ENCODE peak calls at places on chromosomes 12 and 14, in nine cellular contexts. One of them, this sample, is unnamed.

GRCh38 chr14:51880810-51881580 is 20.6 kb downstream of the GNG2 start:
- DNase-seq in kidney epithelial cell: no peak
- DNase-seq in adipocyte: no peak
- DNase-seq in tibial artery: no peak
- DNase-seq in RWPE2: no peak
- DNase-seq in sigmoid colon: no peak
- DNase-seq in cardiac fibroblast: peak; percentile 52
- DNase-seq in Peyer's patch: no peak
- DNase-seq in lower leg skin: no peak
- DNase-seq in this sample: no peak

GRCh38 chr14:87940894-87941293 is 52.1 kb downstream of the GALC start:
- DNase-seq in kidney epithelial cell: no peak
- DNase-seq in adipocyte: no peak
- DNase-seq in tibial artery: no peak
- DNase-seq in RWPE2: no peak
- DNase-seq in sigmoid colon: no peak
- DNase-seq in cardiac fibroblast: no peak
- DNase-seq in Peyer's patch: no peak
- DNase-seq in lower leg skin: no peak
- DNase-seq in this sample: no peak

GRCh38 chr14:60217713-60218112 is 31.3 kb upstream of the PPM1A start:
- DNase-seq in kidney epithelial cell: no peak
- DNase-seq in adipocyte: no peak
- DNase-seq in tibial artery: no peak
- DNase-seq in RWPE2: no peak
- DNase-seq in sigmoid colon: no peak
- DNase-seq in cardiac fibroblast: no peak
- DNase-seq in Peyer's patch: no peak
- DNase-seq in lower leg skin: no peak
- DNase-seq in this sample: no peak

GRCh38 chr14:101126376-101127130 is 223.0 kb upstream of the RTL1 start:
- DNase-seq in kidney epithelial cell: no peak
- DNase-seq in adipocyte: no peak
- DNase-seq in tibial artery: no peak
- DNase-seq in RWPE2: no peak
- DNase-seq in sigmoid colon: peak; percentile 50
- DNase-seq in cardiac fibroblast: no peak
- DNase-seq in Peyer's patch: no peak
- DNase-seq in lower leg skin: no peak
- DNase-seq in this sample: no peak

GRCh38 chr14:68951051-68951797 is 27.9 kb downstream of the ACTN1 start:
- DNase-seq in kidney epithelial cell: peak; percentile 87
- DNase-seq in adipocyte: peak; percentile 93
- DNase-seq in tibial artery: peak; percentile 97
- DNase-seq in RWPE2: peak; percentile 100
- DNase-seq in sigmoid colon: peak; percentile 99
- DNase-seq in cardiac fibroblast: peak; percentile 93
- DNase-seq in Peyer's patch: peak; percentile 80
- DNase-seq in lower leg skin: peak; percentile 95
- DNase-seq in this sample: peak; percentile 97

GRCh38 chr12:12138203-12139154 is 67.7 kb downstream of the BCL2L14 start:
- DNase-seq in kidney epithelial cell: no peak
- DNase-seq in adipocyte: no peak
- DNase-seq in tibial artery: no peak
- DNase-seq in RWPE2: no peak
- DNase-seq in sigmoid colon: no peak
- DNase-seq in cardiac fibroblast: no peak
- DNase-seq in Peyer's patch: no peak
- DNase-seq in lower leg skin: no peak
- DNase-seq in this sample: no peak

GRCh38 chr12:55705802-55706402 is 1.8 kb downstream of the ITGA7 start:
- DNase-seq in kidney epithelial cell: no peak
- DNase-seq in adipocyte: no peak
- DNase-seq in tibial artery: no peak
- DNase-seq in RWPE2: no peak
- DNase-seq in sigmoid colon: no peak
- DNase-seq in cardiac fibroblast: no peak
- DNase-seq in Peyer's patch: no peak
- DNase-seq in lower leg skin: no peak
- DNase-seq in this sample: no peak

GRCh38 chr14:68757618-68758081 is 35.2 kb downstream of the ZFP36L1 start:
- DNase-seq in kidney epithelial cell: no peak
- DNase-seq in adipocyte: no peak
- DNase-seq in tibial artery: peak; percentile 75
- DNase-seq in RWPE2: no peak
- DNase-seq in sigmoid colon: peak; percentile 75
- DNase-seq in cardiac fibroblast: peak; percentile 19
- DNase-seq in Peyer's patch: no peak
- DNase-seq in lower leg skin: no peak
- DNase-seq in this sample: no peak

GRCh38 chr12:57621497-57622292 is 10.5 kb downstream of the ARHGEF25 start:
- DNase-seq in kidney epithelial cell: no peak
- DNase-seq in adipocyte: peak; percentile 81
- DNase-seq in tibial artery: peak; percentile 74
- DNase-seq in RWPE2: peak; percentile 60
- DNase-seq in sigmoid colon: peak; percentile 81
- DNase-seq in cardiac fibroblast: peak; percentile 38
- DNase-seq in Peyer's patch: peak; percentile 75
- DNase-seq in lower leg skin: no peak
- DNase-seq in this sample: peak; percentile 34

GRCh38 chr14:78848234-78848820 is 678.2 kb downstream of the NRXN3 start:
- DNase-seq in kidney epithelial cell: no peak
- DNase-seq in adipocyte: peak; percentile 51
- DNase-seq in tibial artery: no peak
- DNase-seq in RWPE2: no peak
- DNase-seq in sigmoid colon: no peak
- DNase-seq in cardiac fibroblast: peak; percentile 34
- DNase-seq in Peyer's patch: no peak
- DNase-seq in lower leg skin: no peak
- DNase-seq in this sample: peak; percentile 14

GRCh38 chr12:71797506-71797905 is 42.1 kb upstream of the TBC1D15 start:
- DNase-seq in kidney epithelial cell: no peak
- DNase-seq in adipocyte: peak; percentile 63
- DNase-seq in tibial artery: no peak
- DNase-seq in RWPE2: no peak
- DNase-seq in sigmoid colon: no peak
- DNase-seq in cardiac fibroblast: no peak
- DNase-seq in Peyer's patch: no peak
- DNase-seq in lower leg skin: no peak
- DNase-seq in this sample: peak; percentile 13

GRCh38 chr12:109559200-109559505 is 14.2 kb downstream of the MMAB start:
- DNase-seq in kidney epithelial cell: no peak
- DNase-seq in adipocyte: no peak
- DNase-seq in tibial artery: no peak
- DNase-seq in RWPE2: no peak
- DNase-seq in sigmoid colon: no peak
- DNase-seq in cardiac fibroblast: no peak
- DNase-seq in Peyer's patch: no peak
- DNase-seq in lower leg skin: no peak
- DNase-seq in this sample: no peak

GRCh38 chr14:103738706-103739451 is 23.3 kb downstream of the ZFYVE21 start:
- DNase-seq in kidney epithelial cell: no peak
- DNase-seq in adipocyte: no peak
- DNase-seq in tibial artery: peak; percentile 67
- DNase-seq in RWPE2: peak; percentile 53
- DNase-seq in sigmoid colon: peak; percentile 56
- DNase-seq in cardiac fibroblast: no peak
- DNase-seq in Peyer's patch: no peak
- DNase-seq in lower leg skin: no peak
- DNase-seq in this sample: no peak

DNA sequence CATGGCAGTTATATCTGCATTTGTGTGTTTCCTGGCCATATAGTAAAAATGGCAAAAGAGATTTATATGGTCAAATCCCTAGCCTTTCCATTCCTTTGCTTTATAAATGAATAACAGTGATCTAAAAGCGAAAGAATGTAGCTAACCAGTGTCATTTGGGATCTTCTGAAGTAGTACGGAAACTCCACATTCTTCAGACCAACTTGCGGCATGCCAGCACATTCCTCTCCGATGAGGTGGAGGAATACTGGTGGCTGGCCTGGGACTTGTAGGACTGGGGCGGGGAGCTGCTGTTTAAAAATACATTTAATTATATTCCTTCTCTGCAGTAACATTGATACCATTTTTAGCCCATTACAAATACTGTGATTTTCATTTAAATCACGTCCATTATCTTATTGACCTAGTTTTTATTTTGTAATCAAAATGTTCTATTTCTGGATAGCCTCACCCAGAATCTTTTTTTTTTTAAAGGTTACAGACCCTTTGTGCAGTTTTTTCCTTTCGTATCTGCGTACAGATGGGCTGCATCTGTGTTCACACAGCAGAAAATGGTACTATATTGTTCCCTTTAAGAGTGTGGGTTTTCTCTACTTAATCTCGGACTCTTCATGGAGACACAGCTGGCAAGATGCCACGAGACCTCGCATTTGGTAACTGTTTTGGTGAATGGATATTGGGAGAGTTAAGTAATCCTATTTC is 85.4 kb downstream of the SAMD4A start:
- DNase-seq in kidney epithelial cell: peak; percentile 99
- DNase-seq in adipocyte: peak; percentile 98
- DNase-seq in tibial artery: peak; percentile 93
- DNase-seq in RWPE2: peak; percentile 95
- DNase-seq in sigmoid colon: peak; percentile 97
- DNase-seq in cardiac fibroblast: peak; percentile 99
- DNase-seq in Peyer's patch: no peak
- DNase-seq in lower leg skin: peak; percentile 90
- DNase-seq in this sample: peak; percentile 99
- H3K4me3 ChIP-seq in kidney epithelial cell: no peak overlapping the region
- H3K4me3 ChIP-seq in adipocyte: peak overlapping the region; percentile 81
- H3K4me3 ChIP-seq in tibial artery: peak overlapping the region; percentile 27
- H3K4me3 ChIP-seq in RWPE2: peak overlapping the region; percentile 1
- H3K4me3 ChIP-seq in sigmoid colon: peak overlapping the region; percentile 18
- H3K4me3 ChIP-seq in cardiac fibroblast: no peak overlapping the region
- H3K4me3 ChIP-seq in Peyer's patch: no peak overlapping the region
- H3K4me3 ChIP-seq in lower leg skin: no peak overlapping the region
- H3K4me3 ChIP-seq in this sample: peak overlapping the region; percentile 63

GRCh38 chr12:30795660-30796507 is 41.1 kb upstream of the CAPRIN2 start:
- DNase-seq in kidney epithelial cell: no peak
- DNase-seq in adipocyte: peak; percentile 82
- DNase-seq in tibial artery: peak; percentile 78
- DNase-seq in RWPE2: peak; percentile 52
- DNase-seq in sigmoid colon: peak; percentile 73
- DNase-seq in cardiac fibroblast: peak; percentile 84
- DNase-seq in Peyer's patch: peak; percentile 54
- DNase-seq in lower leg skin: no peak
- DNase-seq in this sample: peak; percentile 77

GRCh38 chr12:30797689-30798088 is 42.9 kb upstream of the CAPRIN2 start:
- DNase-seq in kidney epithelial cell: no peak
- DNase-seq in adipocyte: no peak
- DNase-seq in tibial artery: no peak
- DNase-seq in RWPE2: no peak
- DNase-seq in sigmoid colon: no peak
- DNase-seq in cardiac fibroblast: no peak
- DNase-seq in Peyer's patch: no peak
- DNase-seq in lower leg skin: no peak
- DNase-seq in this sample: no peak

GRCh38 chr12:30795410-30795659 is 40.6 kb upstream of the CAPRIN2 start:
- DNase-seq in kidney epithelial cell: no peak
- DNase-seq in adipocyte: no peak
- DNase-seq in tibial artery: no peak
- DNase-seq in RWPE2: no peak
- DNase-seq in sigmoid colon: no peak
- DNase-seq in cardiac fibroblast: no peak
- DNase-seq in Peyer's patch: no peak
- DNase-seq in lower leg skin: no peak
- DNase-seq in this sample: no peak

GRCh38 chr12:30796508-30796780 is 41.7 kb upstream of the CAPRIN2 start:
- DNase-seq in kidney epithelial cell: no peak
- DNase-seq in adipocyte: peak; percentile 84
- DNase-seq in tibial artery: peak; percentile 66
- DNase-seq in RWPE2: no peak
- DNase-seq in sigmoid colon: peak; percentile 72
- DNase-seq in cardiac fibroblast: peak; percentile 77
- DNase-seq in Peyer's patch: peak; percentile 53
- DNase-seq in lower leg skin: no peak
- DNase-seq in this sample: peak; percentile 73

DNA sequence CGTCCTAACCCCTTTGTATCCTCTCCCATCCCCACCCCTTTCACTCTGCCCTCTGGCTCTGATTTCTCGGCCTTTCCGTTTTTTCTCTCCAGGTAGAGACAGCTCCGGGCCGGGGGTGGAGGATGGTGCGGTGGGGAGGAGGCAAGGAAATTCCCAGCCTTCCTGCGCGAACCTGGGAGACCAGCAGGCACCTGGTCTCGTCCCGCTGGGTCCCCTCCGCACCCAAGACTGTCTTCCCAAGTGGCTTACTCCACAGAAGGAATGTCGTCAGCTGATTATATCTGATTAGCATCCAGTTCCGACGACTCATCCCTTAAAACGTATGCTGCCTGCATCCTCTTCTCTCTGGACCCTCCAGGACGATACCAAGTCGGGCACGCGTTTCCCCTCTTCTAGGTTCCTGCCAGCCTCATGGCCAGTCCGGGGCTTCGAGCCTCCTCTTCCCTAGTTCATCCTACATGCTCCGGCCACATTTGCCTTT is 42.2 kb upstream of the CAPRIN2 start:
- DNase-seq in kidney epithelial cell: no peak
- DNase-seq in adipocyte: peak; percentile 42
- DNase-seq in tibial artery: no peak
- DNase-seq in RWPE2: no peak
- DNase-seq in sigmoid colon: no peak
- DNase-seq in cardiac fibroblast: peak; percentile 36
- DNase-seq in Peyer's patch: no peak
- DNase-seq in lower leg skin: no peak
- DNase-seq in this sample: peak; percentile 51
- H3K4me3 ChIP-seq in kidney epithelial cell: peak overlapping the region; percentile 66
- H3K4me3 ChIP-seq in adipocyte: peak overlapping the region; percentile 85
- H3K4me3 ChIP-seq in tibial artery: peak overlapping the region; percentile 52
- H3K4me3 ChIP-seq in RWPE2: peak overlapping the region; percentile 48
- H3K4me3 ChIP-seq in sigmoid colon: peak overlapping the region; percentile 58
- H3K4me3 ChIP-seq in cardiac fibroblast: peak overlapping the region; percentile 61
- H3K4me3 ChIP-seq in Peyer's patch: peak overlapping the region; percentile 33
- H3K4me3 ChIP-seq in lower leg skin: peak overlapping the region; percentile 34
- H3K4me3 ChIP-seq in this sample: peak overlapping the region; percentile 82

DNA sequence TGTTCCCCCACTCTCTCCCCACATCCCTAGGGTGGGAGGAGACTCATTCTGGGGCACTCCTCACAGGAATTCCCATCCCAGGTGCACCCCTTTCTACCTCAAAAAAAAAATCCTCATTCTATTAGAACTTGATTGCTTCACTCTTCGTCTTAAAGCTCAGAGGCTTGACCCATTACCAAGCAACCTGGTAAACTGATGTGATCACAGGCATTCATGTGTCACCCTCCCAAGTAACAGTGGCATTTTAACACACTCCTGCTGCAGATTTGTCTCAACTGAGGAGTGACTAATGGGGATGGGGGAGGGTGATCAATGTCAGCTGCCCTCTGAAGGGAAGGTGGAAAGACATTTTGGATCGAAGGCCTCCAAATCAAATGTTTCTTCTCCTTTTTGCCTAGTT is 78.1 kb upstream of the PTHLH start:
- DNase-seq in kidney epithelial cell: no peak
- DNase-seq in adipocyte: no peak
- DNase-seq in tibial artery: no peak
- DNase-seq in RWPE2: no peak
- DNase-seq in sigmoid colon: no peak
- DNase-seq in cardiac fibroblast: no peak
- DNase-seq in Peyer's patch: no peak
- DNase-seq in lower leg skin: no peak
- DNase-seq in this sample: no peak
- H3K4me3 ChIP-seq in kidney epithelial cell: no peak overlapping the region
- H3K4me3 ChIP-seq in adipocyte: no peak overlapping the region
- H3K4me3 ChIP-seq in tibial artery: no peak overlapping the region
- H3K4me3 ChIP-seq in RWPE2: no peak overlapping the region
- H3K4me3 ChIP-seq in sigmoid colon: no peak overlapping the region
- H3K4me3 ChIP-seq in cardiac fibroblast: no peak overlapping the region
- H3K4me3 ChIP-seq in Peyer's patch: no peak overlapping the region
- H3K4me3 ChIP-seq in lower leg skin: no peak overlapping the region
- H3K4me3 ChIP-seq in this sample: no peak overlapping the region

GRCh38 chr12:213527-213932 is 427 bp downstream of the SLC6A12 start:
- DNase-seq in kidney epithelial cell: no peak
- DNase-seq in adipocyte: no peak
- DNase-seq in tibial artery: no peak
- DNase-seq in RWPE2: no peak
- DNase-seq in sigmoid colon: no peak
- DNase-seq in cardiac fibroblast: no peak
- DNase-seq in Peyer's patch: no peak
- DNase-seq in lower leg skin: no peak
- DNase-seq in this sample: no peak
- H3K4me3 ChIP-seq in kidney epithelial cell: no peak overlapping the region
- H3K4me3 ChIP-seq in adipocyte: peak overlapping the region; percentile 46
- H3K4me3 ChIP-seq in tibial artery: no peak overlapping the region
- H3K4me3 ChIP-seq in RWPE2: no peak overlapping the region
- H3K4me3 ChIP-seq in sigmoid colon: no peak overlapping the region
- H3K4me3 ChIP-seq in cardiac fibroblast: no peak overlapping the region
- H3K4me3 ChIP-seq in Peyer's patch: no peak overlapping the region
- H3K4me3 ChIP-seq in lower leg skin: no peak overlapping the region
- H3K4me3 ChIP-seq in this sample: no peak overlapping the region